ENCODE peak calls at places on chromosomes 5 and 9, in four cellular contexts. Q is brain microvascular endothelial cell, M is ovary, T is bronchial epithelial cell. P is an unnamed sample.

GRCh38 chr5:134995850-134996402 is 28.2 kb downstream of the CATSPER3 start:
- DNase-seq in Q (no peak), M (no peak), T (no peak), P (no peak)

GRCh38 chr5:178111925-178112324 is 1.4 kb upstream of the N4BP3 start:
- DNase-seq in Q (no peak), M (no peak), T (peak; percentile 67), P (no peak)

GRCh38 chr5:127887282-127887681 is 184.1 kb downstream of the CCDC192 start:
- DNase-seq in Q (no peak), M (no peak), T (peak; percentile 61), P (no peak)

GRCh38 chr5:122951658-122952057 is 84.9 kb downstream of the PPIC start:
- DNase-seq in Q (no peak), M (no peak), T (peak; percentile 7), P (no peak)

GRCh38 chr5:38347896-38348295 is 89.5 kb downstream of the EGFLAM start:
- DNase-seq in Q (no peak), M (no peak), T (peak; percentile 35), P (no peak)

GRCh38 chr5:31880460-31880859 is 241.5 kb downstream of the PDZD2 start:
- DNase-seq in Q (no peak), M (no peak), T (no peak), P (no peak)

GRCh38 chr9:92954078-92954861 is 6.9 kb downstream of the FGD3 start:
- DNase-seq in Q (no peak), M (no peak), T (peak; percentile 84), P (peak; percentile 68)

GRCh38 chr5:113199122-113199905 is 222.7 kb downstream of the DCP2 start:
- DNase-seq in Q (peak; percentile 27), M (no peak), T (peak; percentile 64), P (no peak)

GRCh38 chr5:58188287-58188651 is 271.6 kb downstream of the PLK2 start:
- DNase-seq in Q (peak; percentile 82), M (no peak), T (peak; percentile 91), P (no peak)

GRCh38 chr5:95857185-95857945 is 34.8 kb upstream of the GLRX start:
- DNase-seq in Q (peak; percentile 83), M (peak; percentile 42), T (no peak), P (no peak)

GRCh38 chr5:180900178-180900577 is 1.2 kb downstream of the BTNL8 start:
- DNase-seq in Q (no peak), M (no peak), T (no peak), P (peak; percentile 35)

GRCh38 chr5:56481147-56481997 is 248.2 kb upstream of the ANKRD55 start:
- DNase-seq in Q (peak; percentile 27), M (peak; percentile 77), T (peak; percentile 21), P (peak; percentile 39)

GRCh38 chr9:136926749-136927148 is 17.8 kb downstream of the FBXW5 start:
- DNase-seq in Q (no peak), M (no peak), T (no peak), P (no peak)

GRCh38 chr5:773517-774264 is 10.8 kb downstream of the ZDHHC11B start:
- DNase-seq in Q (no peak), M (peak; percentile 30), T (no peak), P (no peak)

GRCh38 chr5:104111622-104112021 is 549.0 kb upstream of the NUDT12 start:
- DNase-seq in Q (no peak), M (no peak), T (no peak), P (no peak)

GRCh38 chr5:83470920-83471404 is 582 bp upstream of the VCAN start:
- DNase-seq in Q (no peak), M (no peak), T (no peak), P (no peak)

GRCh38 chr9:38251461-38251860 is 141.0 kb upstream of the ALDH1B1 start:
- DNase-seq in Q (no peak), M (no peak), T (no peak), P (no peak)

GRCh38 chr5:151923865-151924264 is 786 bp downstream of the GLRA1 start:
- DNase-seq in Q (no peak), M (no peak), T (peak; percentile 14), P (no peak)

GRCh38 chr9:90767523-90768100 is 34.0 kb upstream of the SYK start:
- DNase-seq in Q (no peak), M (no peak), T (no peak), P (no peak)

GRCh38 chr5:16430349-16431089 is 35.1 kb downstream of the ZNF622 start:
- DNase-seq in Q (no peak), M (no peak), T (no peak), P (no peak)

GRCh38 chr5:160508780-160509361 is 87.2 kb downstream of the PTTG1 start:
- DNase-seq in Q (peak; percentile 94), M (no peak), T (peak; percentile 77), P (peak; percentile 84)

GRCh38 chr9:124202447-124202971 is 55.2 kb upstream of the NEK6 start:
- DNase-seq in Q (no peak), M (no peak), T (no peak), P (no peak)

GRCh38 chr5:68086857-68087256 is 128.7 kb upstream of the PIK3R1 start:
- DNase-seq in Q (peak; percentile 48), M (peak; percentile 42), T (no peak), P (no peak)

GRCh38 chr5:57037355-57037754 is 85.4 kb upstream of the MIER3 start:
- DNase-seq in Q (no peak), M (no peak), T (no peak), P (no peak)

GRCh38 chr9:115225459-115226116 is 107.6 kb upstream of the TNC start:
- DNase-seq in Q (no peak), M (no peak), T (no peak), P (no peak)
- H3K27me3 ChIP-seq in Q (no peaks in the 10 kb centered on the region), M (no peaks in the 10 kb centered on the region), T (no peaks in the 10 kb centered on the region), P (no peaks in the 10 kb centered on the region)

GRCh38 chr5:171869956-171870355 is 84.3 kb downstream of the SMIM23 start:
- DNase-seq in Q (no peak), M (no peak), T (no peak), P (no peak)
- H3K36me3 ChIP-seq in Q (peaks cover 3% of the 10 kb centered on the region), M (no peaks in the 10 kb centered on the region), T (peaks cover 6% of the 10 kb centered on the region), P (peaks cover 8% of the 10 kb centered on the region)

GRCh38 chr9:95049761-95050160 is 267.7 kb downstream of the FANCC start:
- DNase-seq in Q (no peak), M (no peak), T (no peak), P (no peak)

GRCh38 chr9:95048225-95049087 is 269.1 kb downstream of the FANCC start:
- DNase-seq in Q (no peak), M (peak; percentile 63), T (peak; percentile 87), P (peak; percentile 84)

GRCh38 chr9:95044731-95045508 is 272.6 kb downstream of the FANCC start:
- DNase-seq in Q (no peak), M (no peak), T (peak; percentile 69), P (peak; percentile 75)

GRCh38 chr9:95045751-95046150 is 271.8 kb downstream of the FANCC start:
- DNase-seq in Q (no peak), M (no peak), T (no peak), P (no peak)

DNA sequence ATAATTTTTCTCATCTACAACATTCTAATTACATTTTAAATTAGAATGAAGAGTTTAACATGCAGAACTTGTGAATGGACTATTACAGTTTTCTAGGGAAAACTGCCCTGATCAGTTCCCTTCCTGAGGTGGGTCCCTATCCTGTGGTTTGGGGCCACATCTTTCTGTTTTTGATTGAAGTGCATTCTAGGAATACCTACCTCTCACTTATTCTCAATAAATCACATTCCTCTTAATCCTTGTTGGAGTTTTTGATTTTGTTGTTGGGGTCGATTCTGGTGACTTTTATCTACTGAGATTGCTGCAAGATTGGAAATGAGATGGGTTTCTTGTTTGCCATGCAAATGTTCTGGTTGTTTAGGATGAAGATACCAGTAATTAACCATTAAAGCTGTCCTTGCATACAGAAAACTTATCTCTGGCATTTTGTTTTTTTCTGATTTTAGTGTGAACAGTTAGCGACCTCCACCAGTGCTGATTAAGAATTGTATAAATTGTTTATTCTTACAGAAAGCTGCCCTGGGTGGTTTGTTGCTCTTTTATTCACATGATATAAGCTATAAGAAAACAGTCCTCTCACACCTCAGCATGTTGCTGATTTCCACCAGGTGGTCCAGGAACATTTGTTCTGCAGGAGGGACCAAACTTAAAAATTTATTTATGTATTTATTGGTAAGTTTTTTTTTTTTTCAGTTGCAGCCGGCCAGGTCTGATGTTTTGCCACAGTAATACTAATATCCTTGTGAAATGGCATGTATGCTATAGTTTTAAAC is 269.9 kb downstream of the FANCC start:
- DNase-seq in Q (no peak), M (no peak), T (no peak), P (no peak)
- H3K27me3 ChIP-seq in Q (no peaks in the 10 kb centered on the region), M (no peaks in the 10 kb centered on the region), T (no peaks in the 10 kb centered on the region), P (no peaks in the 10 kb centered on the region)

GRCh38 chr5:179601871-179602625 is 21.4 kb downstream of the HNRNPH1 start:
- DNase-seq in Q (no peak), M (no peak), T (no peak), P (no peak)
- H3K36me3 ChIP-seq in Q (peaks cover 67% of the 10 kb centered on the region), M (peaks cover 3% of the 10 kb centered on the region), T (peaks cover 24% of the 10 kb centered on the region), P (peaks cover 30% of the 10 kb centered on the region)

DNA sequence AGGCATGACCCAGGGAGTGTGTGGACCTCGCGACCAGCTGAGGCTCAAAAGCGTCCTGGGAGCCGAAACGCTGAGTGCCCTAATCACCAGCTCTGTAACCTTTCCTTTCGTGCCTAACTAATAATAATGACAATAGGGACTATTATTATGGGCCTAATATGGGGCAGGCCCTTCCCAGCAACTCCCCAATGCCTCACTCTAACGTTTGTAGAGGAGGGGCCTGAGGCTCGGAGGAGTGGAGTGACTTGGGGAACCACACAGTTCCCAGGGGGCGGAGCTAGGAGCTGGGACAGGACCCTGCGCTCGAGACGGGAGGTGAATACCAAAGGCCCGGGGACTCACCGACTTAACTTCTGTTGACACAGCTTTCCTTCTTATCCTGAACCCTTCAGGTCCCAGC is 922 bp upstream of the IER5L start:
- DNase-seq in Q (no peak), M (peak; percentile 62), T (peak; percentile 17), P (no peak)
- H3K27me3 ChIP-seq in Q (no peaks in the 10 kb centered on the region), M (no peaks in the 10 kb centered on the region), T (no peaks in the 10 kb centered on the region), P (no peaks in the 10 kb centered on the region)

DNA sequence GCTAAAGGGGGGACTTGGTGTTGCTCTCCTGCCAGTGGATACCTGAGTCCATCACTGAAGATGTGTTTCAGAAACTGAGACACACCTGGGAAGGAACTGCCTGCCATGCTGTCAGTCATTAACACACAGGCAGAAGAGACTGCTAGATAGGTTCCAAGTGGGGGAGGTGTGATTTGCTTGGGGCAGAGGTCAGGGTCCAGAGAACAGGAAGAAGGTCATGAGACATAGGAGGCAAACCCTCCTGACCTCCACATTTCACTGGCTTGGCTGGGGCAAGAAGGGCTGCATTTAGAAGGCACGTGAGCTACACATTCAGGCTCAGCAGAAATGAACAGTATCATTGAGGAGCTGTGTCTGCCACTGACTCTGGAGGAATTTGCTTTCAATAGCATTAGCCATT is 215.8 kb downstream of the HSPA4 start:
- DNase-seq in Q (no peak), M (no peak), T (no peak), P (no peak)
- H3K36me3 ChIP-seq in Q (no peaks in the 10 kb centered on the region), M (no peaks in the 10 kb centered on the region), T (no peaks in the 10 kb centered on the region), P (no peaks in the 10 kb centered on the region)

GRCh38 chr5:159102294-159102934 is 2.7 kb upstream of the EBF1 start:
- DNase-seq in Q (no peak), M (no peak), T (no peak), P (no peak)
- H3K27me3 ChIP-seq in Q (no peaks in the 10 kb centered on the region), M (no peaks in the 10 kb centered on the region), T (peaks cover 60% of the 10 kb centered on the region), P (peaks cover 40% of the 10 kb centered on the region)

GRCh38 chr9:128106940-128107259 is 20.6 kb downstream of the PTGES2 start:
- DNase-seq in Q (no peak), M (no peak), T (no peak), P (no peak)

GRCh38 chr9:128104171-128104618 is 23.3 kb downstream of the PTGES2 start:
- DNase-seq in Q (no peak), M (peak; percentile 69), T (no peak), P (peak; percentile 95)

GRCh38 chr9:128107260-128107970 is 20.1 kb downstream of the PTGES2 start:
- DNase-seq in Q (no peak), M (no peak), T (no peak), P (no peak)

GRCh38 chr9:128106181-128106939 is 21.2 kb downstream of the PTGES2 start:
- DNase-seq in Q (no peak), M (peak; percentile 29), T (no peak), P (no peak)

GRCh38 chr9:128105538-128106175 is 21.9 kb downstream of the PTGES2 start:
- DNase-seq in Q (no peak), M (peak; percentile 35), T (no peak), P (no peak)
- H3K36me3 ChIP-seq in Q (peaks cover 74% of the 10 kb centered on the region), M (no peaks in the 10 kb centered on the region), T (peaks cover 50% of the 10 kb centered on the region), P (peaks cover 40% of the 10 kb centered on the region)

P was measured in small intestine.